ENCODE peak calls at places on chromosomes 16 and 17, in six cellular contexts. E is hippocampal formation, J is GM20000, W is NCI-H1105, V is LHCN-M2, M is fibroblast of mammary gland. N is an unnamed sample.

GRCh38 chr17:65750166-65750565 is 188.7 kb upstream of the AXIN2 start:
- DNase-seq in E (no peak), J (no peak), W (no peak), V (no peak), M (no peak), N (no peak)

GRCh38 chr16:87002717-87003413 is 314.3 kb downstream of the C16orf95 start:
- DNase-seq in E (no peak), J (no peak), W (no peak), V (peak; percentile 93), M (peak; percentile 74), N (peak; percentile 96)

GRCh38 chr17:13393841-13394710 is 207.7 kb downstream of the HS3ST3A1 start:
- DNase-seq in E (no peak), J (no peak), W (no peak), V (peak; percentile 79), M (peak; percentile 99), N (peak; percentile 70)

GRCh38 chr16:65697516-65697915 is 575.7 kb upstream of the CDH11 start:
- DNase-seq in E (no peak), J (no peak), W (no peak), V (no peak), M (no peak), N (no peak)

GRCh38 chr17:31869797-31870568 is 10.9 kb upstream of the COPRS start:
- DNase-seq in E (no peak), J (no peak), W (no peak), V (no peak), M (no peak), N (no peak)

GRCh38 chr17:41620583-41621434 is 3.6 kb downstream of the KRT17 start:
- DNase-seq in E (no peak), J (no peak), W (no peak), V (peak; percentile 11), M (no peak), N (peak; percentile 25)

GRCh38 chr16:71746442-71747046 is 22.0 kb upstream of the PHLPP2 start:
- DNase-seq in E (no peak), J (peak; percentile 39), W (peak; percentile 7), V (peak; percentile 46), M (peak; percentile 62), N (peak; percentile 42)

GRCh38 chr17:69407759-69408158 is 6.7 kb upstream of the MAP2K6 start:
- DNase-seq in E (no peak), J (no peak), W (no peak), V (no peak), M (no peak), N (no peak)

GRCh38 chr16:19858006-19858653 is 26.5 kb downstream of the GPRC5B start:
- DNase-seq in E (no peak), J (no peak), W (peak; percentile 19), V (no peak), M (peak; percentile 36), N (no peak)

GRCh38 chr16:25896412-25896811 is 204.7 kb downstream of the HS3ST4 start:
- DNase-seq in E (no peak), J (no peak), W (peak; percentile 26), V (no peak), M (no peak), N (no peak)

GRCh38 chr16:12675852-12676251 is 127.8 kb downstream of the CPPED1 start:
- DNase-seq in E (no peak), J (no peak), W (no peak), V (peak; percentile 41), M (peak; percentile 65), N (no peak)

GRCh38 chr17:66477615-66478283 is 175.3 kb downstream of the PRKCA start:
- DNase-seq in E (no peak), J (no peak), W (no peak), V (no peak), M (no peak), N (no peak)

GRCh38 chr16:67006930-67007658 is 18.7 kb downstream of the CES4A start:
- DNase-seq in E (no peak), J (no peak), W (no peak), V (peak; percentile 23), M (peak; percentile 40), N (no peak)

GRCh38 chr16:84785843-84786538 is 33.8 kb upstream of the CRISPLD2 start:
- DNase-seq in E (no peak), J (no peak), W (peak; percentile 71), V (no peak), M (no peak), N (no peak)

GRCh38 chr17:2214887-2215615 is 88.5 kb downstream of the SMG6 start:
- DNase-seq in E (no peak), J (no peak), W (no peak), V (peak; percentile 63), M (peak; percentile 67), N (peak; percentile 79)

GRCh38 chr16:4182581-4183257 is 59.2 kb downstream of the SRL start:
- DNase-seq in E (no peak), J (peak; percentile 82), W (no peak), V (peak; percentile 70), M (peak; percentile 77), N (no peak)

N was measured in myocyte.